ENCODE peak calls at places on chromosome 16, in nine cellular contexts. One of them, this sample, is unnamed.

GRCh38 chr16:8846401-8846932 is 22.3 kb downstream of the CARHSP1 start:
- DNase-seq in HCEC 1CT: no peak
- DNase-seq in NCI-H1105: no peak
- DNase-seq in NCI-H774: no peak
- DNase-seq in HT-29: no peak
- DNase-seq in right lobe of liver: no peak
- DNase-seq in amygdala: no peak
- DNase-seq in substantia nigra: no peak
- DNase-seq in tibial artery: no peak
- DNase-seq in this sample: no peak

GRCh38 chr16:75494184-75494583 is 1.1 kb downstream of the CHST6 start:
- DNase-seq in HCEC 1CT: no peak
- DNase-seq in NCI-H1105: no peak
- DNase-seq in NCI-H774: no peak
- DNase-seq in HT-29: no peak
- DNase-seq in right lobe of liver: no peak
- DNase-seq in amygdala: no peak
- DNase-seq in substantia nigra: no peak
- DNase-seq in tibial artery: no peak
- DNase-seq in this sample: no peak

GRCh38 chr16:60271382-60272180 is 1537.5 kb upstream of the GOT2 start:
- DNase-seq in HCEC 1CT: no peak
- DNase-seq in NCI-H1105: no peak
- DNase-seq in NCI-H774: no peak
- DNase-seq in HT-29: no peak
- DNase-seq in right lobe of liver: no peak
- DNase-seq in amygdala: no peak
- DNase-seq in substantia nigra: no peak
- DNase-seq in tibial artery: no peak
- DNase-seq in this sample: no peak

GRCh38 chr16:55655709-55656694 is at the start of gene SLC6A2:
- DNase-seq in HCEC 1CT: no peak
- DNase-seq in NCI-H1105: peak
- DNase-seq in NCI-H774: no peak
- DNase-seq in HT-29: no peak
- DNase-seq in right lobe of liver: no peak
- DNase-seq in amygdala: no peak
- DNase-seq in substantia nigra: no peak
- DNase-seq in tibial artery: no peak
- DNase-seq in this sample: no peak

GRCh38 chr16:77993111-77993571 is 29.2 kb upstream of the CLEC3A start:
- DNase-seq in HCEC 1CT: no peak
- DNase-seq in NCI-H1105: no peak
- DNase-seq in NCI-H774: no peak
- DNase-seq in HT-29: peak
- DNase-seq in right lobe of liver: no peak
- DNase-seq in amygdala: peak
- DNase-seq in substantia nigra: no peak
- DNase-seq in tibial artery: no peak
- DNase-seq in this sample: no peak

GRCh38 chr16:75064403-75065148 is 52.0 kb downstream of the LDHD start:
- DNase-seq in HCEC 1CT: no peak
- DNase-seq in NCI-H1105: no peak
- DNase-seq in NCI-H774: no peak
- DNase-seq in HT-29: peak
- DNase-seq in right lobe of liver: no peak
- DNase-seq in amygdala: no peak
- DNase-seq in substantia nigra: no peak
- DNase-seq in tibial artery: no peak
- DNase-seq in this sample: no peak

GRCh38 chr16:47503936-47504335 is 42.8 kb downstream of the PHKB start:
- DNase-seq in HCEC 1CT: peak
- DNase-seq in NCI-H1105: no peak
- DNase-seq in NCI-H774: no peak
- DNase-seq in HT-29: no peak
- DNase-seq in right lobe of liver: no peak
- DNase-seq in amygdala: no peak
- DNase-seq in substantia nigra: no peak
- DNase-seq in tibial artery: no peak
- DNase-seq in this sample: peak

GRCh38 chr16:2084688-2085625 is 37.2 kb downstream of the TSC2 start:
- DNase-seq in HCEC 1CT: no peak
- DNase-seq in NCI-H1105: no peak
- DNase-seq in NCI-H774: no peak
- DNase-seq in HT-29: no peak
- DNase-seq in right lobe of liver: no peak
- DNase-seq in amygdala: no peak
- DNase-seq in substantia nigra: no peak
- DNase-seq in tibial artery: no peak
- DNase-seq in this sample: peak

GRCh38 chr16:68490829-68491575 is 42.7 kb upstream of the SMPD3 start:
- DNase-seq in HCEC 1CT: peak
- DNase-seq in NCI-H1105: no peak
- DNase-seq in NCI-H774: peak
- DNase-seq in HT-29: peak
- DNase-seq in right lobe of liver: no peak
- DNase-seq in amygdala: no peak
- DNase-seq in substantia nigra: no peak
- DNase-seq in tibial artery: no peak
- DNase-seq in this sample: no peak

GRCh38 chr16:972316-973002 is 1.7 kb upstream of the LMF1 start:
- DNase-seq in HCEC 1CT: no peak
- DNase-seq in NCI-H1105: no peak
- DNase-seq in NCI-H774: no peak
- DNase-seq in HT-29: no peak
- DNase-seq in right lobe of liver: no peak
- DNase-seq in amygdala: peak
- DNase-seq in substantia nigra: peak
- DNase-seq in tibial artery: no peak
- DNase-seq in this sample: peak

GRCh38 chr16:46830902-46831647 is at the start of gene C16orf87:
- DNase-seq in HCEC 1CT: peak
- DNase-seq in NCI-H1105: peak
- DNase-seq in NCI-H774: peak
- DNase-seq in HT-29: peak
- DNase-seq in right lobe of liver: peak
- DNase-seq in amygdala: peak
- DNase-seq in substantia nigra: peak
- DNase-seq in tibial artery: peak
- DNase-seq in this sample: peak

GRCh38 chr16:29030086-29030840 is 45.4 kb downstream of the LAT start:
- DNase-seq in HCEC 1CT: no peak
- DNase-seq in NCI-H1105: no peak
- DNase-seq in NCI-H774: no peak
- DNase-seq in HT-29: no peak
- DNase-seq in right lobe of liver: no peak
- DNase-seq in amygdala: no peak
- DNase-seq in substantia nigra: no peak
- DNase-seq in tibial artery: no peak
- DNase-seq in this sample: peak